ENCODE peak calls at places on chromosomes 12 and 14, in six cellular contexts. M, V, R, S, E and U are unnamed samples.

GRCh38 chr14:97841762-97842161 is 1044.6 kb downstream of the VRK1 start:
- DNase-seq in S (peak; percentile 6), V (no peak), M (no peak), R (no peak), E (no peak), U (no peak)

GRCh38 chr14:103126873-103127304 is 3.6 kb downstream of the TNFAIP2 start:
- DNase-seq in E (peak; percentile 89), V (no peak), S (peak; percentile 83), R (no peak), M (peak; percentile 63), U (no peak)

GRCh38 chr14:24316597-24316950 is 5.3 kb downstream of the LTB4R start:
- DNase-seq in V (no peak), R (peak; percentile 41), E (no peak), M (no peak), S (no peak), U (no peak)

GRCh38 chr14:23033801-23034497 is 751 bp downstream of the PSMB5 start:
- DNase-seq in S (no peak), E (no peak), M (no peak), V (no peak), R (no peak), U (no peak)

GRCh38 chr14:104640681-104641080 is 36.1 kb upstream of the TMEM179 start:
- DNase-seq in S (no peak), R (no peak), M (no peak), E (peak; percentile 29), V (no peak), U (no peak)

GRCh38 chr12:73629893-73630872 is 907.5 kb upstream of the ATXN7L3B start:
- DNase-seq in V (no peak), S (no peak), R (no peak), M (no peak), E (no peak), U (no peak)

GRCh38 chr14:104968153-104968527 is 10.0 kb downstream of the AHNAK2 start:
- DNase-seq in S (peak; percentile 79), E (peak; percentile 75), R (no peak), M (no peak), V (no peak), U (no peak)

GRCh38 chr12:113040722-113041168 is 15.8 kb upstream of the DTX1 start:
- DNase-seq in V (no peak), R (no peak), E (no peak), M (peak; percentile 32), S (no peak), U (peak; percentile 59)

GRCh38 chr12:52827499-52828090 is 6.5 kb downstream of the KRT79 start:
- DNase-seq in R (no peak), E (no peak), S (no peak), V (no peak), M (no peak), U (no peak)

GRCh38 chr12:99278899-99279298 is 368.7 kb upstream of the GARIN6 start:
- DNase-seq in S (no peak), R (no peak), M (no peak), E (no peak), V (no peak), U (no peak)

GRCh38 chr12:90085491-90086274 is 377.0 kb upstream of the ATP2B1 start:
- DNase-seq in R (no peak), M (no peak), E (no peak), S (no peak), V (no peak), U (no peak)

GRCh38 chr12:94172031-94172430 is 23.7 kb downstream of the PLXNC1 start:
- DNase-seq in E (no peak), R (peak; percentile 73), M (peak; percentile 15), S (no peak), V (no peak), U (no peak)
- TF ChIP-seq JUND in E (no peak), R (peak; percentile 57), M (no peak), S (no peak), V (no peak), U (no peak)

GRCh38 chr12:12008931-12009611 is 61.7 kb upstream of the BCL2L14 start:
- DNase-seq in E (no peak), M (no peak), R (no peak), V (peak; percentile 86), S (peak; percentile 64), U (no peak)

GRCh38 chr12:12007713-12008231 is 63.0 kb upstream of the BCL2L14 start:
- DNase-seq in V (no peak), E (no peak), R (no peak), M (no peak), S (no peak), U (no peak)

GRCh38 chr12:12008232-12008850 is 62.4 kb upstream of the BCL2L14 start:
- DNase-seq in E (no peak), M (no peak), R (no peak), S (peak; percentile 73), V (no peak), U (no peak)

GRCh38 chr12:12011880-12012260 is 58.9 kb upstream of the BCL2L14 start:
- DNase-seq in E (no peak), S (no peak), M (no peak), V (peak; percentile 33), R (no peak), U (no peak)

GRCh38 chr12:12010277-12011031 is 60.3 kb upstream of the BCL2L14 start:
- DNase-seq in R (no peak), V (peak; percentile 94), E (peak; percentile 59), M (no peak), S (no peak), U (no peak)
- TF ChIP-seq JUND in R (no peak), V (no peak), E (peak; percentile 60), M (no peak), S (no peak), U (no peak)

GRCh38 chr14:76861574-76862255 is 35.5 kb downstream of the LRRC74A start:
- DNase-seq in E (no peak), S (no peak), R (no peak), M (no peak), V (no peak), U (no peak)

GRCh38 chr14:76862546-76863282 is 36.5 kb downstream of the LRRC74A start:
- DNase-seq in E (no peak), M (no peak), V (no peak), S (no peak), R (no peak), U (no peak)

GRCh38 chr14:76866469-76866868 is 40.3 kb downstream of the LRRC74A start:
- DNase-seq in V (no peak), S (no peak), E (no peak), M (no peak), R (no peak), U (no peak)

GRCh38 chr14:76867536-76868452 is 41.6 kb downstream of the LRRC74A start:
- DNase-seq in E (no peak), R (no peak), M (no peak), S (no peak), V (no peak), U (no peak)

DNA sequence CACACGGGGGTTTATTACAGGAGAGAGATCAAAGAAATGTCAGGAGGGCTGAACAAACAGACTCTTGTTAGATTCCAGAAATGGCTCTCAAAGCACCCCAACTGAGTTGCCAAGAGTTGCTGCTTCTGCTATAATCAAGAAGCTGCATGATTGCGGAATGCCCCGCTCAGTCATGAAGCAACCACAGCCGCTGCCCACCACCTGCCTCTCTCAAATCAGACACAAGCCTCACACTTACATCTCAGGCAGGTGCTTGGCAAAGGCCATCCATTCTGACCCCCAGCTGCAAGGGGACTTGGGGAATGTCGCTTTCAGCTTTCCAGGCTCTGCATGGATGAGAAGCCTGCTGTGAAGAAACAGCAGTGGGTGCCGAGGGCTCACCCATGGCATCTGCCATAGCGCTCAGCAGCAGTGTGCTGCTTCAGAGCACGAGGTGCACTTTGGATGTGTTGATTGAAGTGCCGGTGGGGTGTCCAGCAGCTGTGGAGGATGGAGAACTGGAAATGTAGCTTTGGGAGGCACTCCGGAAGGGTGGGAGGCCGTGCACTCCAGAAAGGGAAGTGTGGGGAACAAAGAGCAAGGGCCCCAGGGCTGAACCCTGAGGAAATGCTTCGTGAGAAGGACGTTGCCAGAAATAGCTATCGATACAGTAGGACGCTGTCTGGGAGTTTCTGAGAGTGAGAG is 37.7 kb downstream of the LRRC74A start:
- DNase-seq in M (peak; percentile 19), E (no peak), R (no peak), V (peak; percentile 13), S (no peak), U (no peak)
- TF ChIP-seq JUND in M (no peak), E (no peak), R (no peak), V (no peak), S (no peak), U (no peak)

GRCh38 chr12:2836576-2836975 is 1.7 kb upstream of the NRIP2 start:
- DNase-seq in R (no peak), M (no peak), V (no peak), E (no peak), S (no peak), U (no peak)
- TF ChIP-seq JUND in R (no peak), M (no peak), V (no peak), E (no peak), S (no peak), U (no peak)

GRCh38 chr12:9319044-9319841 is 111.0 kb upstream of the PZP start:
- DNase-seq in R (no peak), M (no peak), V (no peak), S (no peak), E (peak; percentile 29), U (no peak)
- TF ChIP-seq JUND in R (no peak), M (no peak), V (no peak), S (no peak), E (no peak), U (no peak)

DNA sequence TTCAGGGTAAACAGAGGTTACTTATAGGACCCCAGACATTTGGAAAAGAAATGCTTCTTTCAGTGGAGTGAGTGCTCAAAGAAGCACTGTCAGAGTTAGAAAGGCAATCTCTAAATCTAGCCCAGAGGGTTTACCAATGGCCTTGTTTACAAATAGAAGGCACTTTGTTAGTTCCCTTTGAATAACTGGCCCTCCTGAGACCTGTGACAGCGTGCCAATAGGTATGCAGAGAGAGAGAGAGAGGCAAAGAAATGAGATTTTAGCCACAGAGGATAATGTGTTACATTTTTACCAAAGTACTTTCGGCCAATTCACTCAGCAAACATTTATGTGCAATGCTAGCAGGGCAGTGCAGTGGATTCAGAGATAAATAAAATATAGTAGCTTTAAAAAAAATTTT is 41.9 kb downstream of the TPH2 start:
- DNase-seq in M (no peak), R (no peak), E (no peak), V (no peak), S (no peak), U (no peak)
- TF ChIP-seq JUND in M (no peak), R (no peak), E (no peak), V (no peak), S (no peak), U (no peak)